ENCODE peak calls at places on chromosome 15, in five cellular contexts. B, E, F, S and T are unnamed samples.

GRCh38 chr15:39514933-39515332 is 65.9 kb upstream of the THBS1 start:
- DNase-seq in B (no peak), E (no peak), F (no peak), S (no peak), T (no peak)

GRCh38 chr15:81612631-81613030 is 238.6 kb upstream of the TMC3 start:
- DNase-seq in B (no peak), E (no peak), F (no peak), S (no peak), T (no peak)

GRCh38 chr15:74631935-74632560 is 16.4 kb downstream of the CLK3 start:
- DNase-seq in B (peak), E (peak), F (peak), S (peak), T (peak)

GRCh38 chr15:41511331-41512077 is 2.1 kb downstream of the LTK start:
- DNase-seq in B (no peak), E (peak), F (no peak), S (no peak), T (peak)

GRCh38 chr15:91668370-91668769 is 185.1 kb upstream of the SLCO3A1 start:
- DNase-seq in B (no peak), E (no peak), F (no peak), S (no peak), T (no peak)

GRCh38 chr15:60392601-60392985 is 5.2 kb downstream of the ANXA2 start:
- DNase-seq in B (peak), E (no peak), F (no peak), S (no peak), T (no peak)

GRCh38 chr15:69861331-69862171 is 236.2 kb downstream of the TLE3 start:
- DNase-seq in B (no peak), E (no peak), F (no peak), S (no peak), T (no peak)

GRCh38 chr15:40545457-40545856 is 19.4 kb downstream of the CCDC32 start:
- DNase-seq in B (no peak), E (no peak), F (no peak), S (no peak), T (no peak)

GRCh38 chr15:59976480-59976879 is 27.6 kb upstream of the FOXB1 start:
- DNase-seq in B (no peak), E (no peak), F (no peak), S (no peak), T (no peak)

GRCh38 chr15:62625421-62626033 is 417.0 kb upstream of the TPM1 start:
- DNase-seq in B (no peak), E (no peak), F (no peak), S (peak), T (no peak)